ENCODE peak calls at places on chromosomes 6 and 20, in five cellular contexts. J is brain pericyte, Y is AG09319, B is activated T-cell treated with anti-CD3 and anti-CD28 coated beads for 24 hours, R is RPMI7951. H is an unnamed sample.
A peak's percentile ranks its signal among the peaks of the same experiment; 100 is the strongest.

GRCh38 chr20:49287555-49288249 is 9.8 kb upstream of the ZNFX1 start:
- DNase-seq in J (no peak), Y (no peak), B (no peak), R (peak; percentile 59), H (no peak)

GRCh38 chr6:116073765-116074450 is 13.2 kb upstream of the FRK start:
- DNase-seq in J (no peak), Y (peak; percentile 4), B (no peak), R (peak; percentile 79), H (peak; percentile 30)

GRCh38 chr6:38658768-38659167 is 19.0 kb upstream of the BTBD9 start:
- DNase-seq in J (no peak), Y (no peak), B (no peak), R (no peak), H (no peak)

GRCh38 chr20:25310268-25310920 is 62.5 kb downstream of the PYGB start:
- DNase-seq in J (peak; percentile 68), Y (peak; percentile 71), B (peak; percentile 38), R (peak; percentile 99), H (peak; percentile 95)

GRCh38 chr6:109332748-109333147 is 49.5 kb downstream of the CD164 start:
- DNase-seq in J (no peak), Y (no peak), B (no peak), R (no peak), H (no peak)

GRCh38 chr6:134539865-134540323 is 222.0 kb upstream of the SGK1 start:
- DNase-seq in J (no peak), Y (no peak), B (no peak), R (peak; percentile 84), H (no peak)

GRCh38 chr6:94894300-94894699 is 683.0 kb upstream of the MANEA start:
- DNase-seq in J (no peak), Y (no peak), B (no peak), R (no peak), H (no peak)

GRCh38 chr6:7146079-7146828 is 38.5 kb downstream of the RREB1 start:
- DNase-seq in J (no peak), Y (no peak), B (no peak), R (peak; percentile 69), H (peak; percentile 19)

GRCh38 chr6:155417454-155417853 is 38.2 kb downstream of the NOX3 start:
- DNase-seq in J (no peak), Y (no peak), B (peak; percentile 3), R (peak; percentile 30), H (no peak)

GRCh38 chr20:50987493-50988210 is 29.0 kb downstream of the MOCS3 start:
- DNase-seq in J (peak; percentile 59), Y (peak; percentile 77), B (peak; percentile 61), R (peak; percentile 92), H (peak; percentile 80)

GRCh38 chr6:141413196-141413595 is 719.5 kb upstream of the GJE1 start:
- DNase-seq in J (no peak), Y (no peak), B (no peak), R (no peak), H (no peak)

GRCh38 chr6:109454483-109455160 is 950 bp downstream of the MICAL1 start:
- DNase-seq in J (no peak), Y (no peak), B (peak; percentile 52), R (peak; percentile 19), H (no peak)

H was measured in ACHN.